ENCODE peak calls at places on chromosome 4, in five cellular contexts. G, D, B, N and F are unnamed samples.

GRCh38 chr4:26326791-26327190 is 6.0 kb downstream of the RBPJ start:
- DNase-seq in G (no peak), N (no peak), B (no peak), D (peak), F (peak)

GRCh38 chr4:92969650-92970370 is 666.0 kb downstream of the GRID2 start:
- DNase-seq in N (no peak), G (no peak), B (no peak), D (peak), F (peak)

GRCh38 chr4:183158062-183158461 is 59.0 kb downstream of the WWC2 start:
- DNase-seq in D (peak), N (no peak), B (no peak), G (no peak), F (no peak)

GRCh38 chr4:124530464-124531077 is 182.0 kb downstream of the ANKRD50 start:
- DNase-seq in B (no peak), G (no peak), N (no peak), D (peak), F (no peak)

GRCh38 chr4:188168621-188169020 is 29.4 kb downstream of the TRIML1 start:
- DNase-seq in D (no peak), G (no peak), N (no peak), B (no peak), F (no peak)

GRCh38 chr4:67929447-67929846 is 33.8 kb downstream of the TMPRSS11A start:
- DNase-seq in D (peak), G (no peak), N (no peak), B (no peak), F (no peak)

GRCh38 chr4:17448689-17449088 is 63.2 kb downstream of the QDPR start:
- DNase-seq in D (peak), G (no peak), B (no peak), N (no peak), F (no peak)

GRCh38 chr4:39970559-39971270 is 7.0 kb downstream of the PDS5A start:
- DNase-seq in N (no peak), G (peak), D (no peak), B (no peak), F (peak)

GRCh38 chr4:171875291-171875690 is 62.1 kb downstream of the GALNTL6 start:
- DNase-seq in B (no peak), D (no peak), G (no peak), N (no peak), F (no peak)

GRCh38 chr4:179671609-179672008 is 2229.4 kb upstream of the AGA start:
- DNase-seq in D (no peak), N (no peak), B (no peak), G (no peak), F (no peak)

GRCh38 chr4:120293341-120293740 is 226.7 kb upstream of the MAD2L1 start:
- DNase-seq in D (no peak), N (no peak), G (no peak), B (no peak), F (no peak)

GRCh38 chr4:131427000-131427399 is 1722.1 kb upstream of the PCDH10 start:
- DNase-seq in G (no peak), B (no peak), D (no peak), N (no peak), F (no peak)

GRCh38 chr4:102713096-102713495 is 47.7 kb downstream of the MANBA start:
- DNase-seq in B (no peak), G (no peak), N (no peak), D (peak), F (peak)

GRCh38 chr4:141768954-141769353 is 132.6 kb downstream of the IL15 start:
- DNase-seq in B (no peak), G (no peak), N (no peak), D (peak), F (no peak)